ENCODE peak calls at places on chromosomes 12 and 14, in six cellular contexts. F is AG20443, X is cardiac muscle cell, E is uterus, G is skeletal muscle cell, U is hepatocyte. Z is an unnamed sample.

GRCh38 chr12:21324551-21324950 is 10.2 kb downstream of the SLCO1A2 start:
- DNase-seq in F (no peak), X (no peak), E (no peak), G (no peak), U (no peak), Z (no peak)

GRCh38 chr14:103108749-103109207 is 14.3 kb downstream of the EXOC3L4 start:
- DNase-seq in F (peak; percentile 65), X (no peak), E (peak; percentile 73), G (no peak), U (no peak), Z (no peak)

GRCh38 chr14:77266336-77266735 is 4.7 kb downstream of the NGB start:
- DNase-seq in F (no peak), X (no peak), E (no peak), G (no peak), U (no peak), Z (no peak)

GRCh38 chr14:94237046-94237445 is 56.0 kb downstream of the SERPINA10 start:
- DNase-seq in F (no peak), X (no peak), E (no peak), G (no peak), U (no peak), Z (no peak)

GRCh38 chr14:69878251-69878650 is 965 bp upstream of the SMOC1 start:
- DNase-seq in F (no peak), X (no peak), E (no peak), G (no peak), U (no peak), Z (no peak)

GRCh38 chr14:88181072-88181471 is 142.0 kb downstream of the KCNK10 start:
- DNase-seq in F (no peak), X (no peak), E (no peak), G (no peak), U (no peak), Z (no peak)

GRCh38 chr12:91985002-91985767 is 160.5 kb downstream of the BTG1 start:
- DNase-seq in F (peak; percentile 71), X (no peak), E (peak; percentile 51), G (no peak), U (no peak), Z (no peak)

GRCh38 chr12:4134434-4134762 is 139.2 kb upstream of the CCND2 start:
- DNase-seq in F (no peak), X (no peak), E (no peak), G (no peak), U (no peak), Z (no peak)

GRCh38 chr14:100065942-100066574 is 836 bp downstream of the EVL start:
- DNase-seq in F (no peak), X (peak; percentile 35), E (no peak), G (no peak), U (no peak), Z (no peak)

GRCh38 chr14:23362200-23362599 is 2.8 kb downstream of the EFS start:
- DNase-seq in F (peak; percentile 46), X (no peak), E (no peak), G (no peak), U (no peak), Z (no peak)

GRCh38 chr12:51033457-51034089 is 7.4 kb upstream of the SLC11A2 start:
- DNase-seq in F (no peak), X (no peak), E (no peak), G (no peak), U (no peak), Z (no peak)

GRCh38 chr12:52148541-52149181 is 43.2 kb downstream of the KRT80 start:
- DNase-seq in F (no peak), X (no peak), E (no peak), G (no peak), U (peak; percentile 62), Z (no peak)

GRCh38 chr12:2290091-2290490 is 237.3 kb downstream of the CACNA1C start:
- DNase-seq in F (no peak), X (no peak), E (no peak), G (no peak), U (no peak), Z (no peak)

GRCh38 chr12:82858534-82858917 is 171.8 kb downstream of the TMTC2 start:
- DNase-seq in F (no peak), X (no peak), E (no peak), G (no peak), U (no peak), Z (no peak)

GRCh38 chr12:11826607-11827006 is 177.1 kb downstream of the ETV6 start:
- DNase-seq in F (no peak), X (no peak), E (no peak), G (no peak), U (no peak), Z (no peak)

GRCh38 chr12:1217191-1217949 is 226.3 kb downstream of the ERC1 start:
- DNase-seq in F (peak; percentile 67), X (no peak), E (no peak), G (peak; percentile 35), U (no peak), Z (peak; percentile 17)

GRCh38 chr14:58118097-58118496 is 33.9 kb downstream of the ARMH4 start:
- DNase-seq in F (no peak), X (no peak), E (no peak), G (no peak), U (no peak), Z (no peak)

GRCh38 chr14:61812347-61813100 is 50.3 kb downstream of the SNAPC1 start:
- DNase-seq in F (peak; percentile 47), X (peak; percentile 62), E (no peak), G (no peak), U (peak; percentile 32), Z (no peak)

GRCh38 chr14:101556131-101556530 is 5.2 kb upstream of the DIO3 start:
- DNase-seq in F (no peak), X (no peak), E (no peak), G (no peak), U (no peak), Z (no peak)

GRCh38 chr12:78060186-78060585 is 229.5 kb downstream of the NAV3 start:
- DNase-seq in F (peak; percentile 13), X (no peak), E (no peak), G (peak; percentile 70), U (no peak), Z (no peak)

GRCh38 chr12:106954462-106955376 is 988 bp upstream of the TMEM263 start:
- DNase-seq in F (peak; percentile 55), X (no peak), E (peak; percentile 55), G (no peak), U (peak; percentile 23), Z (peak; percentile 53)

GRCh38 chr12:127411141-127411915 is 855.6 kb upstream of the TMEM132C start:
- DNase-seq in F (no peak), X (no peak), E (no peak), G (no peak), U (no peak), Z (no peak)

GRCh38 chr12:130162771-130163460 is 652 bp downstream of the FZD10 start:
- DNase-seq in F (no peak), X (peak; percentile 9), E (no peak), G (no peak), U (no peak), Z (no peak)

GRCh38 chr14:88986146-88986841 is 161.8 kb downstream of the TTC8 start:
- DNase-seq in F (peak; percentile 24), X (no peak), E (no peak), G (peak; percentile 31), U (peak; percentile 53), Z (no peak)

GRCh38 chr12:30100736-30101135 is 317.0 kb upstream of the TMTC1 start:
- DNase-seq in F (no peak), X (no peak), E (no peak), G (no peak), U (no peak), Z (no peak)

GRCh38 chr12:69231479-69231878 is 7.9 kb upstream of the CPSF6 start:
- DNase-seq in F (no peak), X (no peak), E (no peak), G (no peak), U (no peak), Z (no peak)

GRCh38 chr14:100775831-100776591 is 49.3 kb downstream of the DLK1 start:
- DNase-seq in F (no peak), X (peak; percentile 28), E (no peak), G (peak; percentile 11), U (no peak), Z (no peak)

GRCh38 chr14:36223558-36223957 is 47.0 kb upstream of the PTCSC3 start:
- DNase-seq in F (no peak), X (no peak), E (no peak), G (no peak), U (no peak), Z (no peak)

GRCh38 chr14:36426836-36427235 is 93.2 kb downstream of the NKX2-1 start:
- DNase-seq in F (no peak), X (no peak), E (no peak), G (no peak), U (no peak), Z (no peak)

GRCh38 chr12:44847888-44848770 is 28.0 kb downstream of the NELL2 start:
- DNase-seq in F (no peak), X (no peak), E (no peak), G (no peak), U (no peak), Z (no peak)

GRCh38 chr14:91173221-91173670 is 59.4 kb downstream of the DGLUCY start:
- DNase-seq in F (peak; percentile 87), X (peak; percentile 82), E (peak; percentile 87), G (peak; percentile 33), U (peak; percentile 88), Z (peak; percentile 83)